ENCODE peak calls at places on chromosomes 13 and 19, in five cellular contexts. F, I, O, X and G are unnamed samples. For H3K4me1, the result is how much of the 10 kb centered on the place peaks cover.

GRCh38 chr19:18996351-18996750 is 37.0 kb downstream of the SUGP2 start:
- DNase-seq in F (no peak), I (no peak), O (no peak), X (no peak), G (no peak)

GRCh38 chr19:738509-739128 is 12.3 kb upstream of the MISP start:
- DNase-seq in F (no peak), I (no peak), O (no peak), X (no peak), G (no peak)

GRCh38 chr13:58598241-58598640 is 966.7 kb downstream of the PCDH17 start:
- DNase-seq in F (no peak), I (no peak), O (no peak), X (no peak), G (no peak)

GRCh38 chr13:79810671-79811070 is 329.7 kb downstream of the NDFIP2 start:
- DNase-seq in F (no peak), I (no peak), O (peak), X (peak), G (no peak)

GRCh38 chr13:111460548-111461444 is 140.4 kb downstream of the TEX29 start:
- DNase-seq in F (peak), I (no peak), O (peak), X (peak), G (no peak)

GRCh38 chr13:84431646-84432045 is 549.4 kb upstream of the SLITRK1 start:
- DNase-seq in F (no peak), I (no peak), O (no peak), X (no peak), G (no peak)

GRCh38 chr19:18488403-18488723 is 33.5 kb downstream of the ELL start:
- DNase-seq in F (no peak), I (no peak), O (peak), X (no peak), G (no peak)

GRCh38 chr19:1407662-1408299 is 395 bp downstream of the DAZAP1 start:
- DNase-seq in F (no peak), I (no peak), O (no peak), X (no peak), G (no peak)

GRCh38 chr13:110392510-110393233 is 85.6 kb downstream of the COL4A2 start:
- DNase-seq in F (no peak), I (no peak), O (no peak), X (peak), G (peak)

GRCh38 chr19:13318190-13318589 is 168.0 kb downstream of the IER2 start:
- DNase-seq in F (no peak), I (no peak), O (no peak), X (no peak), G (no peak)

GRCh38 chr13:85266331-85266730 is 532.9 kb downstream of the SLITRK6 start:
- DNase-seq in F (no peak), I (no peak), O (no peak), X (no peak), G (no peak)

GRCh38 chr19:50492303-50493052 is 15.8 kb upstream of the GARIN5A start:
- DNase-seq in F (no peak), I (no peak), O (peak), X (no peak), G (no peak)

GRCh38 chr19:18616023-18616422 is 3.4 kb downstream of the TMEM59L start:
- DNase-seq in F (no peak), I (no peak), O (no peak), X (no peak), G (no peak)

GRCh38 chr19:36213793-36214387 is 575 bp downstream of the ZNF565 start:
- DNase-seq in F (no peak), I (no peak), O (no peak), X (no peak), G (no peak)

GRCh38 chr13:85864963-85865530 is 65.8 kb upstream of the SLITRK6 start:
- DNase-seq in F (peak), I (no peak), O (peak), X (peak), G (no peak)

GRCh38 chr13:30816733-30817132 is 81.4 kb downstream of the ALOX5AP start:
- DNase-seq in F (no peak), I (no peak), O (no peak), X (no peak), G (no peak)

GRCh38 chr13:34034411-34034810 is 216.5 kb downstream of the RFC3 start:
- DNase-seq in F (no peak), I (no peak), O (no peak), X (no peak), G (no peak)

GRCh38 chr13:79782541-79783216 is 301.7 kb downstream of the NDFIP2 start:
- DNase-seq in F (no peak), I (no peak), O (no peak), X (peak), G (no peak)

GRCh38 chr13:94829201-94829600 is 116.9 kb upstream of the SOX21 start:
- DNase-seq in F (no peak), I (no peak), O (no peak), X (no peak), G (no peak)

GRCh38 chr13:40313269-40314200 is 352.9 kb downstream of the FOXO1 start:
- DNase-seq in F (no peak), I (no peak), O (no peak), X (peak), G (no peak)

GRCh38 chr13:26480246-26480855 is 77.1 kb upstream of the WASF3 start:
- DNase-seq in F (no peak), I (no peak), O (peak), X (peak), G (no peak)

GRCh38 chr13:95355491-95355890 is 54.2 kb upstream of the ABCC4 start:
- DNase-seq in F (no peak), I (no peak), O (no peak), X (peak), G (no peak)

DNA sequence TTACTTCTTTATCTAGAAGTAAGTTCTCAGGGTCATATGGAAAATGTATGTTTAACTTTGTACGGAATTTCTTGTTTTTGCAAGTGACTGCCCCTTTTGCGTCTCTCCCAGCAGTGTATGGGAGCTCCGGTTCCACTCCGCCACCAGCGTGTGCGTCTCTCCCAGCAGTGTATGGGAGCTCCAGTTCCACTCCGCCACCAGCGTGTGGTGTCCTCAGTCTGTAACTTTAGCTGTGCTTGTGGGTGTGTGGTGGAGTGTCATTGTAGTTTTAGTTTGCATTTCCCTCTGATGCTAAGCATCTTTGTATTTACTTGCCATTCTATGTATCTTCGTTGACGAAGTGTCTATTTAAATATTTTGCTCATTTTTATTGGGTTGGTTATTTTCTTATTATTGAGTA is 2.4 kb downstream of the CUL4A start:
- DNase-seq in F (peak), I (no peak), O (peak), X (no peak), G (no peak)
- TF ChIP-seq CTCF in F (peak), I (no peak), O (no peak), X (no peak), G (no peak)

GRCh38 chr13:114141261-114141996 is 9.0 kb upstream of the RASA3 start:
- DNase-seq in F (no peak), I (no peak), O (no peak), X (no peak), G (no peak)
- H3K4me1 ChIP-seq in F (under half), I (under half), O (under half), X (under half), G (under half)

GRCh38 chr19:7417671-7418324 is 69.1 kb downstream of the ARHGEF18 start:
- DNase-seq in F (no peak), I (no peak), O (no peak), X (no peak), G (no peak)

GRCh38 chr19:7413629-7414028 is 64.9 kb downstream of the ARHGEF18 start:
- DNase-seq in F (no peak), I (no peak), O (no peak), X (no peak), G (no peak)

GRCh38 chr19:7418575-7418974 is 69.8 kb downstream of the ARHGEF18 start:
- DNase-seq in F (no peak), I (no peak), O (no peak), X (no peak), G (no peak)

GRCh38 chr19:7415857-7416371 is 67.2 kb downstream of the ARHGEF18 start:
- DNase-seq in F (no peak), I (no peak), O (no peak), X (no peak), G (no peak)

DNA sequence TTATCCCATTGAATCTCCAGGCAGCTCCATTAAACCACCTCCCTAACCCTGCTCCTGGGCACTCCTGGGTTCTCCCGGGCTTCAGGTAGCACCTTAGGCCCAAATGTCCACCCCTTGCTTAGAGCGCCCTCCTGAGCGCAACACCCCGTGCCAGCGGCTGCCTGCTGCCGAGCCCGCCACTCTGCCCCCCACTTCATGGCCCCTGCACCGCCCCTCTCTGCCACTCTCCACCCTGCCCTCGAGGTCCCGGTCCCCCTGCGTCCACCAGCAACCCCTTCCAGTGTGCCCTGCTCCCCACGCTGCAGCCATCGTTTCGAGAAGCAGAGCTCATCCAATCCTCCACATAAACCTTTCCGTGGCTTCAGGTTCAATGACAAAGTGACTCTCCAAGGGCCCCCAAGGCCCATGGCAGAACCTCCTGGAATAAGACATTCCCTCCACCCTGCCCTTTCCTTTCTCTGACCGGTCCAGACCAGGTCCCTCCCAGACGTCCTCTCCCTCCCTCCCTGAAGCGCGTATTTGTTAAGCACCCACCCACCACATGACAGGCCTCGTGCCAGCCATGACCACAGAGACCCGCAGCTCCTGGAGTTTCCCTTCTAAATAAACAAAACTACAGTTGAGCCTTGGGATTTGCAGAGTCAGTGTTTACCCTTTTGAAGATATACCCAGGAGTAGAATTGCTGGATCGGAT is 66.6 kb downstream of the ARHGEF18 start:
- DNase-seq in F (no peak), I (no peak), O (peak), X (peak), G (no peak)
- TF ChIP-seq CTCF in F (no peak), I (no peak), O (no peak), X (no peak), G (no peak)

GRCh38 chr19:39993605-39994004 is 3.3 kb upstream of the ZNF546 start:
- DNase-seq in F (no peak), I (no peak), O (no peak), X (no peak), G (no peak)
- H3K4me1 ChIP-seq in F (under half), I (under half), O (under half), X (under half), G (under half)

DNA sequence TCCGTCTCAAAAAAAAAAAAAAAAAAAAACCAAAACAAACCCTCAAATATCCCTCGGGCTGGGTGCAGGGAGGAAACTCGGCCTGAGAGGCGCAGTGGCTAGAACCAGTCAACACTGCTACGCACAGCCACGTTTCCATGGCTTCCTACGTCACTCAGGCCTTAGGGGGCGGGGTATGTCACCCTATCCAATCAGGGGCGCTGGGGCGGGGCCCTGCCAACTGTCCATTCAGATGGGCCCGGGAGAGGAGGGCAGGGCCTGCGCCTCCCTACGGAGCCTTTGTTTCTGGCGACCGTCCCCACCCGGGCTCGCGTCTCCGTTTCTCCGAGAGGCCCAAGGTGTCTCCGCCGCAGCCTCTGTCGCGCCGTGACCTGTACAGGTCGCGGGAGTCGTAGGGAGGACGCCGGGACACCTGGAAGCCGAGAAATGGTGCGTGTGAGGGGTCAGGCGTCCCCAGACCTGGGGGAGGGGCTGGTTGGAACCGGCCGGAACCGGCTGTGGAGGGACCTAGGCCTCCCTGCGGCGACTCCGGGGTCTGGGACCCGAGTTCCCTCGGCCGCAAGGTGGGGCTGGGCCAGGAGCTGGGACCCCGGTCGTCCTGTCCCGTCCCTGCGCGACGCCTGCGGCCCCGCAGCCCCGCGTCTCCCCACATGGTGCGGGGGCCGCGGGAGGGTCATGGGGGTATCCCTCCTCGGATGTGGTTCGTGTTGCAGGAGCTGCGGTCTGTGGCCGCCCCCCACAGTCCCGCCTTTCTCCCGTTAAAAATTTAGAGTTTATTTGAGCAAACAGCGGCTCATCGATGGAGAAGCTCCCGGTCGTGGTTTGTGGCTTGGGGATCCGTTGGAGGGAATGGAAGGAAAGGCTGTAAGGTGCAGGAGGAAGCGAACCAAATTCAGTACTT is at the start of gene ZNF627:
- DNase-seq in F (peak), I (peak), O (peak), X (peak), G (peak)
- TF ChIP-seq CTCF in F (no peak), I (peak), O (no peak), X (peak), G (no peak)

DNA sequence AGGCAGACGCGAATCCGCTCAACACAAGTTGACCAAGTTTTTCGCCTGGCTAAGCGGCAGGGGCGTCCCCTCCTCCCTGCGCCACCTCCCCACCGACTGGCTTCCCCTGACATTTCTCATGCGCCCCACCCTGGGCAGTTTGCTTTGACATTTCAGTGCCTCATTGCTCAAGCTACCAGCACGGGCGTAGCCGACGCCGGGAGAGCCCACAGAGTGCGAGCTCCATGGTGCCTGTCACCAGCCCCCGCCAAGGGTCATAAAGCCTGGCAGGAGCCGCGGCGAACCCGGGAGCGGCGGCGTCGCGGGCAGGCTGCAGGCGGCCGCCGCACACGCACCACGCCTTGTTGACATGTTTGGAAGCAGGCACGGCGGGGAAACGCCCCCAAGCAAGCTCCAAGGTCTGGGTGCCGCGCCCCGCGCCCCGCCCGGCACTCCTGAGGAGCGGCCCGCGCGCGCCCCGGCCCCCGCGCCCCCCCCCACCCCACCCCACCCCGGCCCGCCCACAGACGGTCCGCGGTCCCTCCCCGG is 640 bp downstream of the FBXL3 start:
- DNase-seq in F (peak), I (peak), O (peak), X (peak), G (peak)
- H3K4me1 ChIP-seq in F (under half), I (under half), O (under half), X (under half), G (under half)

DNA sequence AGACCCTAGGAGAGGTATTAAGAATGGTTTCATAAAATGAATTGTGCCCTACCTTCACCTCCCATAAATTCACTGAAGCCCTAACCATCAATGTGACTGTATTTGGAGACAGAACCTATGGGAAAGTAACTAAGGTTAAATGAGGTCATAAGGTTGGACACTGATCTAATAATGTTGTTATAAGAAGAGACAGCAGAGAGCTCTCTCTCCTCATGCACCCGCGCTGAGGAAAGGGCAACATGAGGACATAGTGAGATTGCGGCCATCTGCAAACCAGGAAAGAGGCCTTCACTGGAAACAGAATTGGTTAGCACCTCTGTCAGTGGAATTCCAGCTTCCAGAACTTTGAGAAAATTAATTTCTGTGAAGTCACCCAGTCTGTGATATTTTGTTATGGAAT is 1396.1 kb upstream of the MIR17HG start:
- DNase-seq in F (no peak), I (no peak), O (peak), X (no peak), G (no peak)
- TF ChIP-seq CTCF in F (no peak), I (no peak), O (no peak), X (no peak), G (no peak)